ENCODE peak calls at places on chromosome 18, in nine cellular contexts. A is SK-N-SH; X is cardiac muscle cell; K is LoVo; P is spleen; H is activated CD4-positive, alpha-beta T cell treated with anti-CD3 and anti-CD28 coated beads, Interleukin-2, amount 50 U/mL, for 24 hours; Y is GM13977; C is uterus; G is OCI-LY7. S is an unnamed sample.

GRCh38 chr18:73597832-73598615 is 549.6 kb downstream of the FBXO15 start:
- DNase-seq in A (no peak), X (no peak), K (no peak), P (no peak), H (no peak), Y (no peak), C (no peak), G (no peak), S (peak; percentile 20)

GRCh38 chr18:32906506-32907214 is 133.8 kb upstream of the KLHL14 start:
- DNase-seq in A (no peak), X (no peak), K (no peak), P (no peak), H (no peak), Y (no peak), C (no peak), G (no peak), S (no peak)

GRCh38 chr18:58180738-58181353 is 136.8 kb downstream of the NEDD4L start:
- DNase-seq in A (peak; percentile 65), X (peak; percentile 61), K (peak; percentile 63), P (no peak), H (peak; percentile 35), Y (peak; percentile 77), C (no peak), G (peak; percentile 35), S (peak; percentile 72)

GRCh38 chr18:12307871-12308385 is at the start of gene TUBB6:
- DNase-seq in A (peak; percentile 90), X (peak; percentile 76), K (peak; percentile 46), P (peak; percentile 81), H (no peak), Y (peak; percentile 95), C (peak; percentile 83), G (no peak), S (peak; percentile 73)

GRCh38 chr18:29154758-29155725 is 978.1 kb upstream of the CDH2 start:
- DNase-seq in A (no peak), X (no peak), K (peak; percentile 39), P (no peak), H (no peak), Y (no peak), C (no peak), G (no peak), S (no peak)

GRCh38 chr18:21330122-21330701 is 88.2 kb downstream of the GREB1L start:
- DNase-seq in A (no peak), X (peak; percentile 11), K (peak; percentile 89), P (no peak), H (no peak), Y (no peak), C (no peak), G (no peak), S (no peak)

GRCh38 chr18:25233582-25234362 is 118.2 kb downstream of the ZNF521 start:
- DNase-seq in A (no peak), X (no peak), K (no peak), P (no peak), H (no peak), Y (no peak), C (no peak), G (no peak), S (no peak)

GRCh38 chr18:50775207-50775606 is 44.6 kb downstream of the MRO start:
- DNase-seq in A (no peak), X (no peak), K (no peak), P (no peak), H (no peak), Y (no peak), C (no peak), G (no peak), S (no peak)

GRCh38 chr18:13405305-13406038 is 186.9 kb downstream of the LDLRAD4 start:
- DNase-seq in A (no peak), X (no peak), K (no peak), P (no peak), H (no peak), Y (no peak), C (no peak), G (no peak), S (no peak)

GRCh38 chr18:10797882-10798281 is 272.1 kb downstream of the NAPG start:
- DNase-seq in A (no peak), X (peak; percentile 2), K (no peak), P (no peak), H (no peak), Y (no peak), C (no peak), G (peak; percentile 19), S (peak; percentile 41)

GRCh38 chr18:79309572-79310278 is 86.0 kb upstream of the NFATC1 start:
- DNase-seq in A (no peak), X (no peak), K (no peak), P (no peak), H (no peak), Y (no peak), C (no peak), G (no peak), S (no peak)

S was measured in WTC11.